ENCODE peak calls at places on chromosomes 1 and 21, in four cellular contexts. S is stimulated activated CD4-positive, alpha-beta T cell treated with anti-CD3 and anti-CD28 coated beads, TNF-alpha, amount 100 ng/mL, for 4 hours; L is WTC11; G is activated CD4-positive, alpha-beta T cell treated with anti-CD3 and anti-CD28 coated beads for 24 hours. R is an unnamed sample.
A peak's percentile ranks its signal among the peaks of the same experiment; 100 is the strongest.

GRCh38 chr1:109412551-109412950 is 13.7 kb downstream of the PSMA5 start:
- DNase-seq in S (no peak), G (no peak), L (no peak), R (no peak)

GRCh38 chr1:40922969-40923368 is 56.5 kb upstream of the CTPS1 start:
- DNase-seq in S (no peak), L (peak; percentile 23), G (no peak), R (peak; percentile 61)

GRCh38 chr21:38945536-38946245 is 140.0 kb downstream of the ETS2 start:
- DNase-seq in L (peak; percentile 63), S (no peak), G (no peak), R (no peak)

GRCh38 chr1:24874056-24874455 is 56.0 kb downstream of the RUNX3 start:
- DNase-seq in S (no peak), L (no peak), G (no peak), R (no peak)

GRCh38 chr1:230362949-230363348 is 63.2 kb downstream of the PGBD5 start:
- DNase-seq in G (no peak), S (no peak), L (no peak), R (no peak)

GRCh38 chr1:85544689-85545203 is 35.8 kb upstream of the CCN1 start:
- DNase-seq in L (no peak), G (no peak), S (no peak), R (no peak)

GRCh38 chr1:118995312-118996016 is 7.3 kb upstream of the TBX15 start:
- DNase-seq in L (no peak), S (no peak), G (no peak), R (no peak)

GRCh38 chr21:45056917-45057560 is 17.3 kb upstream of the ADARB1 start:
- DNase-seq in L (no peak), G (no peak), S (no peak), R (no peak)

GRCh38 chr1:25461783-25462182 is 31.1 kb downstream of the MACO1 start:
- DNase-seq in S (no peak), G (no peak), L (no peak), R (no peak)

GRCh38 chr1:21378705-21379494 is 61.0 kb upstream of the NBPF3 start:
- DNase-seq in G (no peak), S (no peak), L (no peak), R (no peak)

GRCh38 chr1:85580046-85580411 is 532 bp upstream of the CCN1 start:
- DNase-seq in G (no peak), L (peak; percentile 40), S (no peak), R (no peak)

GRCh38 chr1:172345077-172345476 is 75.4 kb upstream of the C1orf105 start:
- DNase-seq in G (no peak), S (no peak), L (no peak), R (no peak)

GRCh38 chr1:34460193-34460592 is 283.5 kb downstream of the C1orf94 start:
- DNase-seq in L (peak; percentile 74), G (peak; percentile 46), S (no peak), R (no peak)

GRCh38 chr21:18499761-18500376 is 96.3 kb upstream of the TMPRSS15 start:
- DNase-seq in G (peak; percentile 25), S (no peak), L (peak; percentile 63), R (no peak)

GRCh38 chr1:24186993-24187790 is at the start of gene IFNLR1:
- DNase-seq in S (peak; percentile 56), L (peak; percentile 80), G (peak; percentile 77), R (peak; percentile 67)

GRCh38 chr1:234535763-234536515 is 57.0 kb upstream of the TARBP1 start:
- DNase-seq in L (no peak), G (no peak), S (no peak), R (no peak)

R was measured in dorsolateral prefrontal cortex.